ENCODE peak calls at places on chromosomes 3 and 15, in seven cellular contexts. V is stimulated activated CD8-positive, alpha-beta memory T cell treated with anti-CD3 and anti-CD28 coated beads, Interleukin-2, amount 100 ng/mL, for 48 hours; J is mesendoderm; A is fibroblast of lung; H is stromal cell of bone marrow; C is right cardiac atrium; Z is AML-193. F is an unnamed sample.

GRCh38 chr3:31536417-31536991 is 3.8 kb downstream of the STT3B start:
- DNase-seq in V (no peak), J (no peak), A (no peak), H (no peak), C (no peak), Z (no peak), F (no peak)

GRCh38 chr15:66946578-66947164 is 118.7 kb upstream of the SMAD3 start:
- DNase-seq in V (peak; percentile 36), J (peak; percentile 76), A (peak; percentile 37), H (no peak), C (peak; percentile 83), Z (peak; percentile 64), F (peak; percentile 36)

GRCh38 chr3:189664311-189664710 is 33.1 kb downstream of the TP63 start:
- DNase-seq in V (no peak), J (peak; percentile 34), A (peak; percentile 93), H (peak; percentile 94), C (peak; percentile 45), Z (peak; percentile 65), F (no peak)

GRCh38 chr15:53962646-53963561 is 15.3 kb upstream of the UNC13C start:
- DNase-seq in V (no peak), J (peak; percentile 40), A (no peak), H (no peak), C (peak; percentile 49), Z (peak; percentile 8), F (no peak)

GRCh38 chr15:81304226-81304625 is 19.7 kb downstream of the STARD5 start:
- DNase-seq in V (no peak), J (no peak), A (peak; percentile 82), H (peak; percentile 43), C (peak; percentile 68), Z (no peak), F (peak; percentile 12)

GRCh38 chr3:50418845-50419244 is 59.5 kb upstream of the TMEM115 start:
- DNase-seq in V (no peak), J (peak; percentile 48), A (peak; percentile 28), H (no peak), C (no peak), Z (no peak), F (no peak)

GRCh38 chr15:88708256-88709054 is 69.6 kb downstream of the ISG20 start:
- DNase-seq in V (no peak), J (no peak), A (no peak), H (no peak), C (no peak), Z (peak; percentile 56), F (no peak)

GRCh38 chr3:194871864-194872668 is 186.4 kb downstream of the FAM43A start:
- DNase-seq in V (no peak), J (peak; percentile 42), A (peak; percentile 57), H (peak; percentile 37), C (peak; percentile 43), Z (no peak), F (no peak)

GRCh38 chr3:152374260-152374990 is 105.7 kb downstream of the MBNL1 start:
- DNase-seq in V (no peak), J (no peak), A (no peak), H (no peak), C (no peak), Z (no peak), F (no peak)

GRCh38 chr15:45710657-45711056 is 75.8 kb downstream of the SQOR start:
- DNase-seq in V (no peak), J (no peak), A (no peak), H (no peak), C (no peak), Z (no peak), F (no peak)

GRCh38 chr3:13884851-13885703 is 5.2 kb upstream of the WNT7A start:
- DNase-seq in V (peak; percentile 32), J (peak; percentile 69), A (no peak), H (no peak), C (no peak), Z (peak; percentile 50), F (no peak)

GRCh38 chr3:149783576-149783975 is 8.8 kb downstream of the ANKUB1 start:
- DNase-seq in V (no peak), J (peak; percentile 10), A (peak; percentile 91), H (peak; percentile 5), C (no peak), Z (peak; percentile 94), F (peak; percentile 2)

GRCh38 chr15:56654624-56655023 is 78.7 kb downstream of the ZNF280D start:
- DNase-seq in V (no peak), J (no peak), A (peak; percentile 20), H (no peak), C (no peak), Z (no peak), F (no peak)

GRCh38 chr3:46097691-46098241 is 70.5 kb upstream of the XCR1 start:
- DNase-seq in V (no peak), J (no peak), A (no peak), H (peak; percentile 89), C (peak; percentile 52), Z (peak; percentile 89), F (no peak)

GRCh38 chr3:172154768-172155649 is 115.6 kb downstream of the FNDC3B start:
- DNase-seq in V (no peak), J (no peak), A (no peak), H (no peak), C (no peak), Z (no peak), F (no peak)

GRCh38 chr15:101306341-101307047 is 11.4 kb upstream of the SNRPA1 start:
- DNase-seq in V (no peak), J (no peak), A (no peak), H (no peak), C (peak; percentile 18), Z (no peak), F (no peak)

GRCh38 chr3:148873270-148873927 is 8.3 kb downstream of the CPA3 start:
- DNase-seq in V (no peak), J (no peak), A (peak; percentile 31), H (no peak), C (no peak), Z (no peak), F (no peak)

GRCh38 chr15:59186501-59186900 is 20.1 kb upstream of the LDHAL6B start:
- DNase-seq in V (no peak), J (no peak), A (peak; percentile 77), H (no peak), C (no peak), Z (no peak), F (no peak)

GRCh38 chr3:25547928-25548327 is 116.8 kb downstream of the TOP2B start:
- DNase-seq in V (no peak), J (no peak), A (peak; percentile 53), H (peak; percentile 46), C (no peak), Z (no peak), F (no peak)

GRCh38 chr15:45910671-45911070 is 275.8 kb downstream of the SQOR start:
- DNase-seq in V (no peak), J (no peak), A (no peak), H (no peak), C (no peak), Z (no peak), F (no peak)

GRCh38 chr3:56801151-56801596 is 575 bp downstream of the ARHGEF3 start:
- DNase-seq in V (no peak), J (no peak), A (no peak), H (no peak), C (no peak), Z (no peak), F (no peak)

GRCh38 chr15:76953913-76954312 is 22.4 kb downstream of the RCN2 start:
- DNase-seq in V (no peak), J (no peak), A (no peak), H (no peak), C (no peak), Z (no peak), F (no peak)

GRCh38 chr3:72683068-72683467 is 165.2 kb downstream of the SHQ1 start:
- DNase-seq in V (no peak), J (no peak), A (no peak), H (no peak), C (no peak), Z (no peak), F (no peak)

GRCh38 chr15:72285402-72285801 is 13.0 kb upstream of the PARP6 start:
- DNase-seq in V (no peak), J (peak; percentile 53), A (no peak), H (no peak), C (no peak), Z (no peak), F (no peak)

GRCh38 chr15:39195988-39196486 is 384.8 kb upstream of the THBS1 start:
- DNase-seq in V (no peak), J (no peak), A (peak; percentile 92), H (peak; percentile 68), C (no peak), Z (no peak), F (no peak)

GRCh38 chr15:31480356-31481058 is 153.9 kb downstream of the KLF13 start:
- DNase-seq in V (no peak), J (no peak), A (no peak), H (no peak), C (peak; percentile 62), Z (no peak), F (no peak)

GRCh38 chr3:58013973-58014649 is 5.9 kb downstream of the FLNB start:
- DNase-seq in V (no peak), J (peak; percentile 77), A (peak; percentile 94), H (peak; percentile 92), C (peak; percentile 79), Z (no peak), F (peak; percentile 20)

GRCh38 chr3:129827765-129828164 is 65.7 kb downstream of the TMCC1 start:
- DNase-seq in V (peak; percentile 21), J (no peak), A (no peak), H (no peak), C (peak; percentile 50), Z (peak; percentile 35), F (no peak)

GRCh38 chr3:190697901-190698300 is 164.6 kb downstream of the GMNC start:
- DNase-seq in V (no peak), J (no peak), A (peak; percentile 77), H (peak; percentile 67), C (no peak), Z (no peak), F (no peak)

GRCh38 chr3:38800511-38800910 is 15.5 kb downstream of the SCN10A start:
- DNase-seq in V (no peak), J (no peak), A (no peak), H (no peak), C (no peak), Z (no peak), F (no peak)

GRCh38 chr3:11074007-11074406 is 80.3 kb upstream of the HRH1 start:
- DNase-seq in V (no peak), J (no peak), A (no peak), H (no peak), C (no peak), Z (no peak), F (no peak)

GRCh38 chr15:88401972-88402656 is 65.1 kb downstream of the MRPL46 start:
- DNase-seq in V (no peak), J (peak; percentile 75), A (no peak), H (no peak), C (peak; percentile 81), Z (peak; percentile 2), F (no peak)

F was measured in hippocampal formation.